ENCODE peak calls at places on chromosomes 11 and 22, in seven cellular contexts. P is stomach, H is Panc1, O is GM12891, X is GM23338, K is H1, B is GM12892. V is an unnamed sample.

GRCh38 chr22:46534901-46535630 is 2.4 kb downstream of the CELSR1 start:
- DNase-seq in P (no peak), H (no peak), O (no peak), X (no peak), K (no peak), B (no peak), V (no peak)

GRCh38 chr11:8219257-8220021 is 44.2 kb downstream of the LMO1 start:
- DNase-seq in P (peak; percentile 64), H (peak; percentile 54), O (peak; percentile 48), X (peak; percentile 85), K (no peak), B (peak; percentile 52), V (peak; percentile 70)

GRCh38 chr22:19059481-19060278 is 62.5 kb downstream of the DGCR2 start:
- DNase-seq in P (peak; percentile 41), H (no peak), O (no peak), X (no peak), K (no peak), B (no peak), V (no peak)

GRCh38 chr22:50009765-50010675 is 2.5 kb downstream of the IL17REL start:
- DNase-seq in P (no peak), H (no peak), O (no peak), X (no peak), K (no peak), B (peak; percentile 36), V (peak; percentile 5)

GRCh38 chr22:50068096-50068495 is 10.0 kb upstream of the TTLL8 start:
- DNase-seq in P (no peak), H (no peak), O (no peak), X (no peak), K (no peak), B (no peak), V (no peak)

GRCh38 chr22:45007946-45008852 is 1.6 kb downstream of the PHF21B start:
- DNase-seq in P (no peak), H (no peak), O (no peak), X (peak; percentile 82), K (no peak), B (no peak), V (no peak)

GRCh38 chr11:77106321-77106720 is 3.7 kb downstream of the OMP start:
- DNase-seq in P (no peak), H (no peak), O (no peak), X (no peak), K (no peak), B (no peak), V (peak; percentile 54)

GRCh38 chr22:35781898-35782297 is 64.2 kb downstream of the APOL5 start:
- DNase-seq in P (no peak), H (no peak), O (no peak), X (no peak), K (no peak), B (no peak), V (no peak)

GRCh38 chr11:74427377-74427776 is 29.1 kb upstream of the PGM2L1 start:
- DNase-seq in P (no peak), H (no peak), O (no peak), X (no peak), K (no peak), B (no peak), V (no peak)

GRCh38 chr11:63639195-63639832 is 25.1 kb upstream of the PLAAT3 start:
- DNase-seq in P (no peak), H (no peak), O (no peak), X (peak; percentile 35), K (no peak), B (no peak), V (no peak)

GRCh38 chr11:68436985-68437926 is 23.3 kb upstream of the PPP6R3 start:
- DNase-seq in P (no peak), H (peak; percentile 13), O (no peak), X (no peak), K (no peak), B (no peak), V (no peak)

GRCh38 chr22:39439170-39439569 is 17.6 kb upstream of the MGAT3 start:
- DNase-seq in P (no peak), H (peak; percentile 12), O (no peak), X (no peak), K (no peak), B (no peak), V (no peak)

GRCh38 chr11:79150320-79150719 is 290.5 kb downstream of the TENM4 start:
- DNase-seq in P (no peak), H (no peak), O (no peak), X (no peak), K (no peak), B (no peak), V (no peak)

GRCh38 chr22:46536559-46537220 is 730 bp downstream of the CELSR1 start:
- DNase-seq in P (no peak), H (no peak), O (no peak), X (peak; percentile 47), K (no peak), B (no peak), V (no peak)

GRCh38 chr22:48146426-48146825 is 1384.0 kb downstream of the TBC1D22A start:
- DNase-seq in P (no peak), H (no peak), O (no peak), X (no peak), K (no peak), B (no peak), V (no peak)

GRCh38 chr11:104484784-104485554 is 321.0 kb upstream of the PDGFD start:
- DNase-seq in P (no peak), H (no peak), O (no peak), X (no peak), K (no peak), B (no peak), V (no peak)

GRCh38 chr11:130214861-130215530 is 55.4 kb downstream of the ST14 start:
- DNase-seq in P (peak; percentile 5), H (no peak), O (no peak), X (no peak), K (no peak), B (no peak), V (no peak)

GRCh38 chr11:130217133-130217631 is 57.6 kb downstream of the ST14 start:
- DNase-seq in P (peak; percentile 22), H (no peak), O (no peak), X (no peak), K (no peak), B (no peak), V (no peak)

GRCh38 chr11:130216591-130217132 is 57.1 kb downstream of the ST14 start:
- DNase-seq in P (peak; percentile 14), H (no peak), O (no peak), X (no peak), K (no peak), B (no peak), V (peak; percentile 6)

GRCh38 chr11:130216221-130216550 is 56.6 kb downstream of the ST14 start:
- DNase-seq in P (peak; percentile 17), H (no peak), O (no peak), X (no peak), K (no peak), B (no peak), V (no peak)

GRCh38 chr11:130215531-130216220 is 56.1 kb downstream of the ST14 start:
- DNase-seq in P (peak; percentile 24), H (no peak), O (no peak), X (no peak), K (no peak), B (no peak), V (peak; percentile 7)
- TF ChIP-seq POLR2AphosphoS5 in P (no peak), H (no peak), O (no peak), X (no peak), K (no peak), B (no peak), V (no peak)

DNA sequence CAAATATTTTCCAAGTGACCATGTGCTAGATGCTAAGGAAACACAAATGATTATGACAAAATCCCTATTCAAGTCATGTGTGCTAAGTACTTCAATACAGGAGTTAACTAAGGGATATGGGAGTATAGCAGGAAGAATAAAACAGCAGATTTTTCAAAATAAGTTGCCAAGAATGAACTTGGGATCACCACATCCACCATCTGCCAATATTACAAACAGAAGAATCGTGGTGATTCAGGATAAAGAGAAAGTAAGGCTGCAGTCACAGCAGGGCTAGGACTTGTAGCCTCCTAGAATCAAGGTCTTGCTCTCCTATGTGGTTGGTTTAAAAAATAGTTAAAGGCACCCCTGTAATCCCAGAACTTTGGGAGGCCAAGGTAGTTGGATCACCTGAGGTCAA is 34.3 kb downstream of the MRTFA start:
- DNase-seq in P (no peak), H (no peak), O (no peak), X (no peak), K (no peak), B (no peak), V (no peak)
- TF ChIP-seq POLR2AphosphoS5 in P (no peak), H (no peak), O (no peak), X (no peak), K (no peak), B (no peak), V (no peak)

DNA sequence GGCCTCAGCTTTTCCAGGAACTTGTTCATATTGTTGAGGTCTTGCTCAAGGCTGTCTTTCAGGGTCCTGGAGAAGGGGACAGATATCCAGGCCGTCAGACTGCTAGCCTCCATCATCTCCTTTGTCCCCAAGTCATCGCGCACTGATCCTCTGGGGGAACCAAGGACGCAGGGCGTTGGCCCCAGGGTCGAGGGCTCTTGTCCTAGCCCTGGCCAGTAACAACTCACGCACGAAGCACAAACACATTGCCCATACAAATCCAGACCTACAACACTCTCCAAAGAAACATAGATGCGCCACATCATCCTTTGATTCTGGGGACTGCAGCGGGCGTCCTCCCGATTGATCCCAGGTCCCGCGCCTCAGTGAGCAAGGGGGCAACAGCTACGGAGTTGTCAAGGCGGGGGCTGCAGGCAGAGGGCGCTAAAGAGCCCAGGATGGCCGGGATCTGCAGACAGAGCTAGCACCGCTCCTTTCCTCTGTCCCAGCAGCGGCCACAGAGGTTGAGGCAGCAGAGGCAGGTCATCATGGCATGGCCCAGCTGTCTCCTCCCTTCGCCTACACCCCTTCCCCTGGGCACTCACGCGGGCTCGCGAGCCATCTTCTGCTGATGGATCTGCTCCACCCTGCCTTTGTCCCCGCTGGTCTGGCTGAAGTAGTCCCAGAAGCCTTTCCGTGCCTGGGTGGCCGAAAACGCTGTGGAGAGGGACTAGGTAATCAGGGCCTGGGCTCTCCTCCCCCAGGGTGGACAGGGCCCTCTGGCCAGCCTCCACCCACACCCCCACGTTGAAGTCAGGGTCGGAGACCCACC is 472 bp downstream of the APOA5 start:
- DNase-seq in P (peak; percentile 86), H (no peak), O (peak; percentile 76), X (peak; percentile 94), K (peak; percentile 56), B (peak; percentile 82), V (peak; percentile 84)
- TF ChIP-seq POLR2AphosphoS5 in P (no peak), H (no peak), O (no peak), X (peak; percentile 16), K (peak; percentile 40), B (no peak), V (no peak)

GRCh38 chr11:47271328-47271727 is 1.4 kb downstream of the MADD start:
- DNase-seq in P (no peak), H (no peak), O (no peak), X (no peak), K (no peak), B (no peak), V (no peak)

GRCh38 chr11:47269002-47269828 is 718 bp upstream of the MADD start:
- DNase-seq in P (peak; percentile 91), H (no peak), O (peak; percentile 85), X (peak; percentile 95), K (no peak), B (peak; percentile 87), V (peak; percentile 91)

GRCh38 chr11:47268448-47269001 is 1.4 kb upstream of the MADD start:
- DNase-seq in P (no peak), H (no peak), O (no peak), X (peak; percentile 39), K (no peak), B (no peak), V (no peak)

GRCh38 chr11:47270331-47271271 is 668 bp downstream of the MADD start:
- DNase-seq in P (no peak), H (no peak), O (no peak), X (peak; percentile 59), K (no peak), B (no peak), V (peak; percentile 34)

GRCh38 chr11:47269829-47270305 is at the start of gene MADD:
- DNase-seq in P (peak; percentile 89), H (no peak), O (peak; percentile 95), X (peak; percentile 80), K (no peak), B (peak; percentile 96), V (peak; percentile 90)
- TF ChIP-seq POLR2AphosphoS5 in P (peak; percentile 83), H (peak; percentile 88), O (peak; percentile 74), X (peak; percentile 57), K (no peak), B (peak; percentile 79), V (peak; percentile 83)

V was measured in transverse colon.